ENCODE peak calls at places on chromosomes 4 and X, in eight cellular contexts. T, S, F, O, D, Z, Q and M are unnamed samples.
A peak's percentile ranks its signal among the peaks of the same experiment; 100 is the strongest.

GRCh38 chr4:107818301-107818910 is 6.3 kb upstream of the SGMS2 start:
- DNase-seq in T (no peak), S (no peak), F (no peak), O (no peak), D (no peak), Z (no peak), Q (no peak), M (no peak)

GRCh38 chr4:67635331-67635730 is 65.6 kb downstream of the UBA6 start:
- DNase-seq in T (no peak), S (no peak), F (no peak), O (no peak), D (no peak), Z (no peak), Q (no peak), M (no peak)

GRCh38 chr4:56731857-56732256 is 50.8 kb upstream of the HOPX start:
- DNase-seq in T (no peak), S (no peak), F (peak; percentile 23), O (no peak), D (no peak), Z (peak; percentile 69), Q (no peak), M (no peak)

GRCh38 chr4:16206848-16207247 is 19.4 kb downstream of the TAPT1 start:
- DNase-seq in T (no peak), S (no peak), F (no peak), O (no peak), D (no peak), Z (no peak), Q (no peak), M (no peak)

GRCh38 chr4:82601242-82602015 is 39.6 kb upstream of the TMEM150C start:
- DNase-seq in T (no peak), S (no peak), F (no peak), O (no peak), D (no peak), Z (no peak), Q (no peak), M (peak; percentile 21)

GRCh38 chrX:1140236-1140681 is 72.2 kb downstream of the CRLF2 start:
- DNase-seq in T (no peak), S (no peak), F (no peak), O (no peak), D (peak; percentile 20), Z (peak; percentile 5), Q (no peak), M (no peak)

GRCh38 chrX:119488749-119489148 is 20.5 kb downstream of the SLC25A5 start:
- DNase-seq in T (peak; percentile 45), S (no peak), F (peak; percentile 78), O (peak; percentile 80), D (peak; percentile 66), Z (no peak), Q (peak; percentile 71), M (peak; percentile 68)

GRCh38 chr4:87073570-87074470 is 139.0 kb downstream of the AFF1 start:
- DNase-seq in T (peak; percentile 82), S (no peak), F (peak; percentile 59), O (peak; percentile 46), D (peak; percentile 82), Z (no peak), Q (peak; percentile 41), M (no peak)

GRCh38 chr4:119627267-119628190 is 1.1 kb downstream of the PDE5A start:
- DNase-seq in T (peak; percentile 67), S (no peak), F (peak; percentile 71), O (peak; percentile 72), D (peak; percentile 91), Z (peak; percentile 71), Q (peak; percentile 92), M (peak; percentile 40)

GRCh38 chr4:106775636-106776035 is 260.5 kb downstream of the DKK2 start:
- DNase-seq in T (no peak), S (no peak), F (no peak), O (no peak), D (no peak), Z (no peak), Q (no peak), M (no peak)

GRCh38 chr4:54423066-54423465 is 194.0 kb downstream of the PDGFRA start:
- DNase-seq in T (no peak), S (no peak), F (no peak), O (no peak), D (no peak), Z (no peak), Q (no peak), M (peak; percentile 65)

GRCh38 chr4:148015468-148015867 is 283.6 kb downstream of the ARHGAP10 start:
- DNase-seq in T (no peak), S (no peak), F (no peak), O (no peak), D (no peak), Z (no peak), Q (no peak), M (no peak)

GRCh38 chr4:151428346-151428745 is 19.4 kb downstream of the FHIP1A start:
- DNase-seq in T (no peak), S (no peak), F (no peak), O (no peak), D (no peak), Z (no peak), Q (no peak), M (no peak)

GRCh38 chrX:44447214-44447613 is 95.4 kb downstream of the FUNDC1 start:
- DNase-seq in T (no peak), S (no peak), F (no peak), O (no peak), D (no peak), Z (no peak), Q (no peak), M (no peak)

GRCh38 chr4:169079942-169080827 is 70.1 kb upstream of the CBR4 start:
- DNase-seq in T (no peak), S (peak; percentile 82), F (peak; percentile 29), O (peak; percentile 17), D (peak; percentile 62), Z (no peak), Q (peak; percentile 64), M (peak; percentile 74)

GRCh38 chr4:24570172-24570571 is 14.2 kb downstream of the DHX15 start:
- DNase-seq in T (no peak), S (no peak), F (no peak), O (no peak), D (no peak), Z (no peak), Q (no peak), M (no peak)
- H3K4me3 ChIP-seq in T (no peak overlapping the region), S (no peak overlapping the region), F (no peak overlapping the region), O (no peak overlapping the region), D (no peak overlapping the region), Z (no peak overlapping the region), Q (no peak overlapping the region), M (no peak overlapping the region)

GRCh38 chr4:6502147-6502546 is 29.7 kb upstream of the PPP2R2C start:
- DNase-seq in T (no peak), S (no peak), F (peak; percentile 7), O (no peak), D (no peak), Z (no peak), Q (no peak), M (no peak)

GRCh38 chr4:6499241-6499605 is 26.8 kb upstream of the PPP2R2C start:
- DNase-seq in T (no peak), S (no peak), F (peak; percentile 7), O (no peak), D (no peak), Z (no peak), Q (no peak), M (no peak)

GRCh38 chr4:6500481-6501135 is 28.2 kb upstream of the PPP2R2C start:
- DNase-seq in T (no peak), S (no peak), F (peak; percentile 6), O (no peak), D (no peak), Z (no peak), Q (no peak), M (no peak)

GRCh38 chr4:6502747-6503465 is 30.5 kb upstream of the PPP2R2C start:
- DNase-seq in T (no peak), S (no peak), F (peak; percentile 3), O (no peak), D (no peak), Z (no peak), Q (no peak), M (no peak)

DNA sequence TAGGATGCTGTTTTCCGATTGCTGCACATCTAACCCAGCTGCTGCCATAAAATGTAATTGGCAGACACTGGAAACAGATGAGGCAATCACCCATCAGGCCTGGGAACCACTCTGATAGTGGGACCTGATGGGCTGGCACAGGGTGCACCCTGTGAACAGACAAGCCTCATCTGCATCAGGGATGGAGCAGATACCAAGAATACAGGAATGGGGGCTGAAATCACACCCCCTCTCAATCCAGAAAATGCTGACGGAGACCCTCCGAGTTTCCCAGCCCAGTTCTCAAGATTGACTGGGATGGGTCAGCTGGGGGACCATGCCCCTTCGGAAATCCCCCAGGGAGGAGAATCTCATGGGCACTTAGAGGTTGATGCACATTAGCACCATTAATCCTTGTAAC is 28.8 kb upstream of the PPP2R2C start:
- DNase-seq in T (no peak), S (no peak), F (peak; percentile 3), O (no peak), D (no peak), Z (no peak), Q (peak; percentile 37), M (no peak)
- TF ChIP-seq CTCF in T (no peak), S (no peak), F (no peak), O (no peak), D (no peak), Z (no peak), Q (no peak), M (no peak)

DNA sequence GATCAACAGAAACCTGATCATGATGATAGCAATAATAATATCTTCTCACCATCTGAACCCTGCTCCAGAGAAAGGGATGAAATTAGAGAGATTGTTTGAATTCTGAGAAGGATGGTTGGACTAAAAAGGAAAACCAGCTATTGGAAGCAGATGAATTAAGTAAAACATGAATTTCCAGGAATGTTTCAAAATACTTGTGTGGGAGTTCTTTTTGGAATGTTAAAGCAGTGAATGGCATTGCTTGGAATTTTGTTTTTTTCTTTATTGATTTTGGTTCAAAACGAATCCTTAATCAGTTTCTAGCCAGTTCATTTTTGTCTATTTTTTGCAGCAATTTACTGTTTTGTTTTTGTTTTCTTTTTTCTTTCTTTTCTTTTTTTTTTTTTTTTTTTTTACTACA is 150.3 kb downstream of the NHS start:
- DNase-seq in T (no peak), S (no peak), F (no peak), O (no peak), D (no peak), Z (no peak), Q (no peak), M (no peak)
- H3K4me3 ChIP-seq in T (no peak overlapping the region), S (no peak overlapping the region), F (no peak overlapping the region), O (no peak overlapping the region), D (no peak overlapping the region), Z (no peak overlapping the region), Q (no peak overlapping the region), M (no peak overlapping the region)

DNA sequence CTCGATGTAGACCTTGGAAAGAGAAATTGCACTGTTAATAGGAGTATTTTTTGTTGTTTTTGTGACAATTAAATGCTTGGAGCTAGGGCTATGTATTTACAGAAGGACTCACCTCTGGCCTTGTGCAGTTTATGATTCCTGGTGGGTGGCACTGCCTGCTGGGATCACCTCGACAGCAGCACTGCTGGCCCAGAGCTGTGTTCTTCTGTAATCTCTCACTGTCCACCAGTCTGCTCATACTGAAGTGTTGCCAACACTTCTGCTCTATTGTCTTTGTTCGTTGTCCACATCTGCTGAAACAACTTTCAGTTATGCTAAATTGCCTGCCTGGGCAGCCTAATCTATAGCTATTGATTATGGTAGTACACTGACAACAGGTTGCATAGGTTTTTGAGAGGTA is 194.4 kb upstream of the ANK2 start:
- DNase-seq in T (no peak), S (no peak), F (no peak), O (no peak), D (no peak), Z (no peak), Q (no peak), M (no peak)
- TF ChIP-seq CTCF in T (no peak), S (no peak), F (no peak), O (no peak), D (no peak), Z (no peak), Q (no peak), M (no peak)

GRCh38 chr4:121192500-121192899 is 28.4 kb upstream of the TNIP3 start:
- DNase-seq in T (peak; percentile 54), S (no peak), F (no peak), O (no peak), D (no peak), Z (no peak), Q (peak; percentile 15), M (peak; percentile 64)
- H3K4me3 ChIP-seq in T (no peak overlapping the region), S (no peak overlapping the region), F (no peak overlapping the region), O (no peak overlapping the region), D (no peak overlapping the region), Z (no peak overlapping the region), Q (no peak overlapping the region), M (no peak overlapping the region)